ENCODE peak calls at places on chromosomes 7 and 10, in five cellular contexts. O is HCT116, X is SK-N-SH, H is K562, E is HepG2. V is an unnamed sample.

GRCh38 chr10:104472505-104472904 is 118.9 kb downstream of the CFAP58 start:
- DNase-seq in X (no peak), H (no peak), E (no peak), O (peak; percentile 3), V (peak; percentile 86)

GRCh38 chr10:61822781-61823230 is 78.7 kb upstream of the ARID5B start:
- DNase-seq in H (peak; percentile 68), O (no peak), E (no peak), X (no peak), V (no peak)

GRCh38 chr10:14468022-14468421 is 137.3 kb upstream of the FRMD4A start:
- DNase-seq in X (no peak), H (no peak), O (no peak), E (no peak), V (no peak)

GRCh38 chr7:129222064-129222463 is 2.8 kb upstream of the AHCYL2 start:
- DNase-seq in E (no peak), X (no peak), H (no peak), O (no peak), V (no peak)

GRCh38 chr7:157711353-157711888 is 374.6 kb downstream of the DNAJB6 start:
- DNase-seq in X (no peak), O (no peak), H (no peak), E (no peak), V (no peak)

GRCh38 chr7:31690892-31691291 is 3.9 kb downstream of the PPP1R17 start:
- DNase-seq in E (no peak), X (no peak), O (no peak), H (no peak), V (no peak)

GRCh38 chr10:87842776-87843497 is 20.4 kb downstream of the KLLN start:
- DNase-seq in X (no peak), O (no peak), E (peak; percentile 60), H (no peak), V (no peak)

GRCh38 chr7:141312395-141312794 is 238.5 kb downstream of the TMEM178B start:
- DNase-seq in E (no peak), H (no peak), O (no peak), X (no peak), V (no peak)

GRCh38 chr10:6840766-6841165 is 260.7 kb upstream of the PRKCQ start:
- DNase-seq in O (no peak), X (no peak), H (no peak), E (no peak), V (no peak)

GRCh38 chr10:3091346-3091787 is 24.0 kb downstream of the PFKP start:
- DNase-seq in X (no peak), H (no peak), O (peak; percentile 91), E (peak; percentile 55), V (peak; percentile 85)

DNA sequence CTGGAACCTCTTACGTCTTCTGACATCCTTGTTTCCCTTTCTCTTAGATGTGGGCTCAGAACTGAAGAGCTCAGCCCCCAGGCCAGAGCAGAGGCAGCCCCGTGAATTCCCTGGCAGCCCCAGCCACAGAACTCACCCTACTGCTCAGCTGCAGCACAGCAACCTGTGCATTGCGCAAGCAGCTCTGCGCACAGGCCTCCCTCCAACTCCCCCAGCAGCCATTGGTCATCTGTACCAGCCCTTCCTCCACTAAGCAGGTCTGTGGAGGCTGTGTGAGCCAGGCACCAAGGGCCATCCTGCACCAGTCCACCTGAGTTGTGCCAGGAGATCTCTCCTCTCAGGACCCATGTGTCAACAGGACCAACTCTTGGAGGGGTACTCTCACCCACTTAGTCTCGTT is 54.5 kb downstream of the ZNF33B start:
- DNase-seq in O (no peak), E (no peak), H (peak; percentile 28), X (no peak), V (no peak)
- TF ChIP-seq JUND in O (no peak), E (no peak), H (no peak), X (no peak), V (no peak)

DNA sequence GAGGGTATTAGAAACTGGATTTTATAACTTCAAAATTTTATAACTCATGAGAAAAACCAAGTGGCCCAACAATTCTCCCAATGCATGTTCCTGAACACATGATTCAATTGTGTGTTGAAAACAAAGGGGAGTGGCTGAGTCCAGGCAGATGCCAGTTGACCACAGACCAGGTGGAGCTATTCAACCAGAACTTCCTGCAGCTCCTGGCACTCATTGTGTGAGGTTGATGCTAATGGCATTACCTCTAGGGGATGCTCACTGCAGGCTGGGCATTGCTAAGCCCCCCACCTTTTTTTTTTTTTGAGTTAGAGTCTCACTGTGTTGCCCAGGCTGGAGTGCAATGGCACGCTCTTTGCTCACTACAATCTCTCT is 20.3 kb downstream of the MYOF start:
- DNase-seq in X (no peak), O (peak; percentile 65), H (no peak), E (no peak), V (peak; percentile 88)
- TF ChIP-seq JUND in X (no peak), O (no peak), H (no peak), E (no peak), V (no peak)

GRCh38 chr7:150334108-150334507 is 7.3 kb downstream of the RARRES2 start:
- DNase-seq in O (no peak), X (no peak), H (no peak), E (no peak), V (no peak)
- TF ChIP-seq JUND in O (no peak), X (no peak), H (no peak), E (no peak), V (no peak)

GRCh38 chr7:47087866-47088265 is 494.0 kb downstream of the TNS3 start:
- DNase-seq in X (no peak), E (no peak), H (no peak), O (no peak), V (no peak)
- TF ChIP-seq JUND in X (no peak), E (no peak), H (no peak), O (no peak), V (no peak)

GRCh38 chr10:92505044-92505443 is 68.8 kb downstream of the IDE start:
- DNase-seq in X (no peak), O (no peak), H (no peak), E (no peak), V (no peak)

GRCh38 chr10:92506336-92506735 is 67.6 kb downstream of the IDE start:
- DNase-seq in E (no peak), H (no peak), O (no peak), X (no peak), V (no peak)

DNA sequence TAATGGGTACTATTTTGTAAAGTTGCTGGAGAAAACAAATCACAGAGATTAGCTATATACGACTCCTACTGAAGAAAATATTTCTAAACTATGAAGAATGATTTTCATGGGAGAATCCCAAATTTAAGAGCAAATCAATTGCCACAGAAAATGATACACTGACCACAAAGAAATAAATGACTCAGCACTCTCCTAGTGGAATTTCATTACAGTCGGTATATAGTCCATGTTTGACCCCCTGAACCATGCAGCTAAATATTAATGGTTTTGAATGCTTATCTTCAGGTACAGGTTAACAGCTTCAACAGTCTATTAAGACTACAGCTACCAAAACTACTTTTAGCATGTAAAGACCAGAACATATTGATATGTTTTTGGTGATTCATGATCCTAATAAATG is 65.0 kb downstream of the IDE start:
- DNase-seq in O (no peak), E (no peak), H (no peak), X (no peak), V (no peak)
- TF ChIP-seq JUND in O (no peak), E (no peak), H (no peak), X (no peak), V (no peak)

GRCh38 chr10:65891073-65891981 is 1034.5 kb upstream of the LRRTM3 start:
- DNase-seq in H (no peak), X (no peak), E (no peak), O (no peak), V (peak; percentile 27)
- TF ChIP-seq JUND in H (no peak), X (no peak), E (no peak), O (no peak), V (peak; percentile 96)

GRCh38 chr7:39735903-39736302 is 112.5 kb downstream of the RALA start:
- DNase-seq in E (no peak), X (peak; percentile 55), O (no peak), H (peak; percentile 42), V (no peak)

GRCh38 chr7:39734605-39735004 is 111.2 kb downstream of the RALA start:
- DNase-seq in X (no peak), H (no peak), O (no peak), E (no peak), V (no peak)

GRCh38 chr7:39732837-39733804 is 109.7 kb downstream of the RALA start:
- DNase-seq in E (peak; percentile 68), H (peak; percentile 90), O (peak; percentile 87), X (peak; percentile 95), V (peak; percentile 92)

DNA sequence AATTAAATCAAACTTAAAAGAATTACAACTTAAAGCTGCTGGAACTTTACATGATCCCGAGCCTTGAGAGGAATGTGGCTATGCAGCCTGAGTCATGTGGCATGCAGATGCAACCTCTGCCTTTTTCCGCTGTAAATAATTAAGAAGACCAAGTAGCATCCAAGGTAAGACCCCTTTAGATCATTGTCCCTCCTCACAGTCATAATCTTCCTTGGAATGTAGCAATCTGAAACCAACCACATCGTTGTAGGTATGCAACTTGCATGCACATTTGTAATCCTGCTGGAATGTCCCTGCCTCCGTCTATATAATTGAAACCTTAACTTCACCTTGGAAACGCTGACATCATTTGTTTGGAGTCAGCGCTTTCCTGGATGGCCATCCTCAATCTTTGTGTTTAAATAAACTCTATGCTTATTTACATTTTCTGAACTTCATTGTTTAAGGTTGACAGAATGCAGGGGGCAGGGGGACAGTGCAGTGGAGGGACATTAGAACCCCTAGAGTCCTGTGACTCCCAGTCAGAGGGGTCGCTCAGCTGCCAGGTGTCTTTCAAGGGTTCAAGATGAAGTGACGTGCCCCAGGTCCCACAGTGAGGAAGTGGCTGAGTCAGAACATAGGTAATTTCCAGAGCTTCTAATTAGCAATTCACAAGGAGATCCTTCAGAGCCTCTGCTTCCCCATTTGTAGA is 110.7 kb downstream of the RALA start:
- DNase-seq in E (peak; percentile 36), X (no peak), H (no peak), O (no peak), V (peak; percentile 77)
- TF ChIP-seq JUND in E (no peak), X (peak; percentile 83), H (no peak), O (no peak), V (peak; percentile 43)

GRCh38 chr7:116032886-116033285 is 2.3 kb upstream of the TFEC start:
- DNase-seq in X (no peak), E (no peak), O (no peak), H (no peak), V (no peak)

GRCh38 chr7:116025098-116025809 is 5.3 kb downstream of the TFEC start:
- DNase-seq in O (no peak), X (no peak), E (no peak), H (no peak), V (peak; percentile 2)

GRCh38 chr7:116028808-116029207 is 1.8 kb downstream of the TFEC start:
- DNase-seq in X (no peak), O (no peak), E (no peak), H (no peak), V (no peak)

GRCh38 chr7:116034411-116034810 is 3.8 kb upstream of the TFEC start:
- DNase-seq in O (no peak), E (no peak), X (no peak), H (no peak), V (no peak)

DNA sequence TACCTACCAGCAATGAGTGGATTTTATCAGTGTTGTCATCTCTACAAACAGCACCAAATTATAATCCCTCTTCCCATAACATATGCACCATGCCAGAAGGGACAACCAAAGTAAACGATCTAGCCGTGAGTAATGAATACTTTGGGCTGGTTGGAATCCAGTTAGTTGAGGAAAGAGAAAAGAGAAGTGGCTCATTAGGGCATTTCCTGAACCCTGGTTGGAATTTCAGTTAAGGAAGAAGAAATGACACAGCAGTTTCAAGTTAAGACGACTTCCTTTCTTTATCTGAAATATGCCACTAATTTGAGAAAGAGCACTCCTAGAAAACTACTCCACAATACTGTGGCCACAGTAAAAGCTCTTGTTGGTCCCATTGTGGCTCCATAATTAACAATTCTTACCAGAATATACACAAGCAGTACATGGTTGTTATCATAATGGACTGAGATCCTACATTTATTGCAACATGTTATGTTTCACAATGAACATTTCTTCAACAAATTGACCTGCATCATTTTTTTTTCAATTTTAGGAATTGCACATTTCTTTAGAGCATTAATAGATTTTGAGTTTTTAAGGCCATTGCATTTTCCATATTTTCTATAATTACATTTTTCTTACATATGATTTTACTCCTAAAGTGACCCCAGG is at the start of gene TFEC:
- DNase-seq in H (no peak), X (no peak), O (no peak), E (no peak), V (peak; percentile 62)
- TF ChIP-seq JUND in H (no peak), X (no peak), O (no peak), E (no peak), V (no peak)

V was measured in T47D.